ENCODE peak calls at places on chromosomes 4 and X, in five cellular contexts. One of them, this sample, is unnamed.

GRCh38 chr4:34826660-34827059 is 1417.7 kb downstream of the ARAP2 start:
- DNase-seq in K562: no peak
- DNase-seq in SK-N-SH: no peak
- DNase-seq in GM12892: no peak
- DNase-seq in HepG2: no peak
- DNase-seq in this sample: no peak

GRCh38 chr4:125434136-125434535 is 119.4 kb downstream of the FAT4 start:
- DNase-seq in K562: no peak
- DNase-seq in HepG2: no peak
- DNase-seq in GM12892: no peak
- DNase-seq in SK-N-SH: no peak
- DNase-seq in this sample: no peak

GRCh38 chr4:98625399-98625798 is 33.0 kb downstream of the TSPAN5 start:
- DNase-seq in K562: no peak
- DNase-seq in SK-N-SH: no peak
- DNase-seq in HepG2: no peak
- DNase-seq in GM12892: no peak
- DNase-seq in this sample: no peak

GRCh38 chrX:3094261-3094660 is 53.0 kb downstream of the ARSF start:
- DNase-seq in GM12892: no peak
- DNase-seq in K562: no peak
- DNase-seq in SK-N-SH: no peak
- DNase-seq in HepG2: no peak
- DNase-seq in this sample: no peak

GRCh38 chr4:1927675-1928074 is 56.5 kb downstream of the NSD2 start:
- DNase-seq in SK-N-SH: no peak
- DNase-seq in GM12892: no peak
- DNase-seq in K562: no peak
- DNase-seq in HepG2: no peak
- DNase-seq in this sample: no peak

GRCh38 chr4:39435875-39436563 is 22.7 kb downstream of the RPL9 start:
- DNase-seq in K562: no peak
- DNase-seq in GM12892: no peak
- DNase-seq in HepG2: no peak
- DNase-seq in SK-N-SH: no peak
- DNase-seq in this sample: no peak

GRCh38 chr4:173252024-173252935 is 81.9 kb downstream of the HMGB2 start:
- DNase-seq in SK-N-SH: no peak
- DNase-seq in HepG2: peak
- DNase-seq in K562: peak
- DNase-seq in GM12892: no peak
- DNase-seq in this sample: peak

GRCh38 chr4:56049428-56050212 is 100.9 kb downstream of the CEP135 start:
- DNase-seq in HepG2: no peak
- DNase-seq in K562: peak
- DNase-seq in GM12892: peak
- DNase-seq in SK-N-SH: peak
- DNase-seq in this sample: peak

GRCh38 chr4:128161138-128161537 is 100.0 kb downstream of the LARP1B start:
- DNase-seq in SK-N-SH: no peak
- DNase-seq in GM12892: no peak
- DNase-seq in K562: no peak
- DNase-seq in HepG2: no peak
- DNase-seq in this sample: no peak

GRCh38 chr4:47209833-47210232 is 178.5 kb downstream of the GABRB1 start:
- DNase-seq in HepG2: no peak
- DNase-seq in K562: no peak
- DNase-seq in SK-N-SH: no peak
- DNase-seq in GM12892: no peak
- DNase-seq in this sample: no peak

GRCh38 chr4:66911898-66912297 is 633.4 kb downstream of the CENPC start:
- DNase-seq in HepG2: no peak
- DNase-seq in SK-N-SH: no peak
- DNase-seq in K562: no peak
- DNase-seq in GM12892: no peak
- DNase-seq in this sample: no peak

GRCh38 chr4:112145820-112146813 is 863 bp downstream of the FAM241A start:
- DNase-seq in K562: peak
- DNase-seq in SK-N-SH: peak
- DNase-seq in GM12892: peak
- DNase-seq in HepG2: no peak
- DNase-seq in this sample: peak

GRCh38 chrX:53263597-53264094 is 17.7 kb downstream of the IQSEC2 start:
- DNase-seq in GM12892: no peak
- DNase-seq in HepG2: no peak
- DNase-seq in SK-N-SH: no peak
- DNase-seq in K562: peak
- DNase-seq in this sample: no peak

GRCh38 chrX:69036674-69037573 is 128.3 kb downstream of the PJA1 start:
- DNase-seq in GM12892: no peak
- DNase-seq in K562: no peak
- DNase-seq in HepG2: no peak
- DNase-seq in SK-N-SH: no peak
- DNase-seq in this sample: no peak

GRCh38 chrX:912677-913076 is 282.1 kb downstream of the SHOX start:
- DNase-seq in K562: no peak
- DNase-seq in HepG2: no peak
- DNase-seq in GM12892: no peak
- DNase-seq in SK-N-SH: no peak
- DNase-seq in this sample: no peak

GRCh38 chr4:81069706-81070331 is 39.3 kb downstream of the BMP3 start:
- DNase-seq in HepG2: peak
- DNase-seq in K562: peak
- DNase-seq in SK-N-SH: peak
- DNase-seq in GM12892: no peak
- DNase-seq in this sample: no peak

GRCh38 chr4:148265627-148266026 is 176.6 kb downstream of the NR3C2 start:
- DNase-seq in HepG2: peak
- DNase-seq in GM12892: no peak
- DNase-seq in SK-N-SH: no peak
- DNase-seq in K562: no peak
- DNase-seq in this sample: no peak

GRCh38 chr4:113476800-113477199 is 284.7 kb downstream of the CAMK2D start:
- DNase-seq in HepG2: no peak
- DNase-seq in SK-N-SH: no peak
- DNase-seq in GM12892: no peak
- DNase-seq in K562: no peak
- DNase-seq in this sample: no peak

GRCh38 chr4:156594619-156595018 is 377.0 kb downstream of the PDGFC start:
- DNase-seq in HepG2: no peak
- DNase-seq in SK-N-SH: no peak
- DNase-seq in K562: no peak
- DNase-seq in GM12892: no peak
- DNase-seq in this sample: no peak

GRCh38 chr4:165656399-165656798 is 216.6 kb upstream of the TLL1 start:
- DNase-seq in SK-N-SH: no peak
- DNase-seq in GM12892: no peak
- DNase-seq in HepG2: no peak
- DNase-seq in K562: no peak
- DNase-seq in this sample: no peak

GRCh38 chrX:10064736-10065135 is 92.0 kb upstream of the CLCN4 start:
- DNase-seq in SK-N-SH: no peak
- DNase-seq in HepG2: no peak
- DNase-seq in GM12892: no peak
- DNase-seq in K562: no peak
- DNase-seq in this sample: no peak
- TF ChIP-seq TAF1 in SK-N-SH: no peak
- TF ChIP-seq TAF1 in HepG2: no peak
- TF ChIP-seq TAF1 in GM12892: no peak
- TF ChIP-seq TAF1 in K562: no peak
- TF ChIP-seq TAF1 in this sample: no peak

DNA sequence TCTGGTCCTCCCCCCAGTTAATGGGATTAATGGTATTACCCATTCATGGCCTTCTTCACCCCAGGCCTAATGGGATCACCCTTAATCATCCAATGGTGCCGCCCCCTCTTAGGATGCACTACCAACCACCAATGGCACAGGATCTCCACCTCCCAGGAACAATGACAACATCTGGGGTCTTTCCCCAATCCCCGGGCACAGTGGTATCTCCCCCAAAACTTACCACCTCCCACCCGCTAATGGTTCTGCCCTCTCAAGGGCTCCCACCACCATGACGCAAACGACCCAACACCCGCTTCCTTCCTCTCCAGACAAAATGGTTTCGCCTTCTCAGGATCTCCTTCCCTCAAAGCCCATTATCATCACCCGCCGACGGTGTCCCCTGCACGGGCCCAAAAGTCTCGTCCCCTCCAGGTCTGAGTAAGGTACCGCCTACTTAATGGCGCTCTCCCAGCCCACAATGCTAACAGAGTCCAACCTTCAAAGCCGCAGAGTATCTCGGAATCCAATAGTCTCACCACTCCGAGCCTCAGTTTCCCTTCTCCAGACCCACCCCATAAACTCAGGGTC is 458 bp downstream of the GRIPAP1 start:
- DNase-seq in HepG2: peak
- DNase-seq in K562: peak
- DNase-seq in SK-N-SH: peak
- DNase-seq in GM12892: no peak
- DNase-seq in this sample: no peak
- TF ChIP-seq TAF1 in HepG2: no peak
- TF ChIP-seq TAF1 in K562: no peak
- TF ChIP-seq TAF1 in SK-N-SH: no peak
- TF ChIP-seq TAF1 in GM12892: no peak
- TF ChIP-seq TAF1 in this sample: no peak

DNA sequence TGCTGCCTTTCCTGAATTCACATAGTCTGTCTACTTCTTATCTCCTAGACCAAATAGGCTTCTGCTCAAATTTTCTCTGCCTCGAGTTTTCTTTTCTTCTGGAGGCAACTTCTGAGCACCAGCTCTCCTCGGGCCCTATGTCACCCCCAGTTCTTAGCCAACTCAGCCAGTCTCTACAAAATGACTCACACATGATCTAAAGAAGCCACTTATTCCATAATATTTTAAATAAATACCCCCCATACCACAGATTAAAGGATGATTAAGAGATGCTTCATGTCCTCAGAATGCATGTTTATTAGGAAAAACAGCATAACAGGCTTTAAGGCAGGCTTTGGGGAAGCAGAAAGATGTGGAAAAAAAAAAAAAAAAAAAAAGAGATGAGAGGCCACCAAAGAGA is 36.6 kb upstream of the DDX53 start:
- DNase-seq in HepG2: no peak
- DNase-seq in GM12892: no peak
- DNase-seq in K562: no peak
- DNase-seq in SK-N-SH: no peak
- DNase-seq in this sample: no peak
- TF ChIP-seq TAF1 in HepG2: no peak
- TF ChIP-seq TAF1 in GM12892: no peak
- TF ChIP-seq TAF1 in K562: no peak
- TF ChIP-seq TAF1 in SK-N-SH: no peak
- TF ChIP-seq TAF1 in this sample: no peak

DNA sequence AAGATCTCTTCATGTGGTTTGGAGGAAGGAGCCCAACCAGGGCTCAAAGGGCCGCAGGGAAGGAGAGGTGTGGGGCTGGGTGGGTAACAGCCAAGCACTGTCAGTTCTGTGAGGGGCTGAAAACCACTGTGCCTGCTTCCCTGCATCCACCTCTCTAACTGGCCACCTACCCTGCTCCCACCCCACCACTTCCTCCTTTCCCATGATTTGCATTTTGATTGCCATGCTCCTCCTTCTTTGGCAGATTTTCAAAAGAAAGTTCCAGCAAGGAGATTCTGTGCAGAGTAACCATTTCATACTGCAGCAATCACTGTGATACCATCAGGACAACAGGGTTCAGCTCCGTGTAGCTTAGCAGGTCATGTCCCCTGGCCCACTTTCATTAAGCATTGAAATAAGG is 1.8 kb downstream of the ZNF674 start:
- DNase-seq in SK-N-SH: no peak
- DNase-seq in K562: no peak
- DNase-seq in HepG2: no peak
- DNase-seq in GM12892: no peak
- DNase-seq in this sample: no peak
- TF ChIP-seq TAF1 in SK-N-SH: no peak
- TF ChIP-seq TAF1 in K562: no peak
- TF ChIP-seq TAF1 in HepG2: no peak
- TF ChIP-seq TAF1 in GM12892: no peak
- TF ChIP-seq TAF1 in this sample: no peak